ENCODE peak calls at places on chromosomes 3 and 15, in ten cellular contexts. One of them, this sample, is unnamed. For H3K4me1, the result is how much of the 10 kb centered on the place peaks cover.

GRCh38 chr15:32790352-32790999 is 72.7 kb downstream of the GREM1 start:
- DNase-seq in GM23338: no peak
- DNase-seq in A549: no peak
- DNase-seq in lower lobe of right lung: no peak
- DNase-seq in upper lobe of right lung: no peak
- DNase-seq in body of pancreas: no peak
- DNase-seq in tibial artery: no peak
- DNase-seq in colonic mucosa: no peak
- DNase-seq in neural progenitor cell: no peak
- DNase-seq in psoas muscle: no peak
- DNase-seq in this sample: no peak

GRCh38 chr15:61151791-61152190 is 77.3 kb downstream of the RORA start:
- DNase-seq in GM23338: no peak
- DNase-seq in A549: no peak
- DNase-seq in lower lobe of right lung: no peak
- DNase-seq in upper lobe of right lung: no peak
- DNase-seq in body of pancreas: no peak
- DNase-seq in tibial artery: no peak
- DNase-seq in colonic mucosa: no peak
- DNase-seq in neural progenitor cell: no peak
- DNase-seq in psoas muscle: no peak
- DNase-seq in this sample: no peak

GRCh38 chr3:168581718-168582332 is 486.1 kb upstream of the GOLIM4 start:
- DNase-seq in GM23338: peak
- DNase-seq in A549: no peak
- DNase-seq in lower lobe of right lung: no peak
- DNase-seq in upper lobe of right lung: no peak
- DNase-seq in body of pancreas: no peak
- DNase-seq in tibial artery: no peak
- DNase-seq in colonic mucosa: no peak
- DNase-seq in neural progenitor cell: no peak
- DNase-seq in psoas muscle: no peak
- DNase-seq in this sample: no peak

GRCh38 chr3:11556851-11557644 is 86.7 kb downstream of the VGLL4 start:
- DNase-seq in GM23338: no peak
- DNase-seq in A549: no peak
- DNase-seq in lower lobe of right lung: peak
- DNase-seq in upper lobe of right lung: peak
- DNase-seq in body of pancreas: no peak
- DNase-seq in tibial artery: peak
- DNase-seq in colonic mucosa: no peak
- DNase-seq in neural progenitor cell: no peak
- DNase-seq in psoas muscle: peak
- DNase-seq in this sample: peak

GRCh38 chr3:102206506-102207145 is 228.2 kb upstream of the ZPLD1 start:
- DNase-seq in GM23338: peak
- DNase-seq in A549: no peak
- DNase-seq in lower lobe of right lung: peak
- DNase-seq in upper lobe of right lung: peak
- DNase-seq in body of pancreas: peak
- DNase-seq in tibial artery: peak
- DNase-seq in colonic mucosa: peak
- DNase-seq in neural progenitor cell: no peak
- DNase-seq in psoas muscle: peak
- DNase-seq in this sample: no peak

GRCh38 chr15:31302029-31302657 is 24.5 kb upstream of the KLF13 start:
- DNase-seq in GM23338: no peak
- DNase-seq in A549: no peak
- DNase-seq in lower lobe of right lung: no peak
- DNase-seq in upper lobe of right lung: peak
- DNase-seq in body of pancreas: no peak
- DNase-seq in tibial artery: no peak
- DNase-seq in colonic mucosa: no peak
- DNase-seq in neural progenitor cell: no peak
- DNase-seq in psoas muscle: no peak
- DNase-seq in this sample: peak

GRCh38 chr3:42906905-42907183 is 902 bp downstream of the ZNF662 start:
- DNase-seq in GM23338: no peak
- DNase-seq in A549: no peak
- DNase-seq in lower lobe of right lung: no peak
- DNase-seq in upper lobe of right lung: no peak
- DNase-seq in body of pancreas: no peak
- DNase-seq in tibial artery: no peak
- DNase-seq in colonic mucosa: no peak
- DNase-seq in neural progenitor cell: peak
- DNase-seq in psoas muscle: no peak
- DNase-seq in this sample: no peak

GRCh38 chr3:190731596-190731995 is 130.9 kb downstream of the GMNC start:
- DNase-seq in GM23338: no peak
- DNase-seq in A549: no peak
- DNase-seq in lower lobe of right lung: no peak
- DNase-seq in upper lobe of right lung: no peak
- DNase-seq in body of pancreas: no peak
- DNase-seq in tibial artery: no peak
- DNase-seq in colonic mucosa: no peak
- DNase-seq in neural progenitor cell: no peak
- DNase-seq in psoas muscle: no peak
- DNase-seq in this sample: no peak

GRCh38 chr3:15148614-15149013 is 49.7 kb upstream of the RBSN start:
- DNase-seq in GM23338: peak
- DNase-seq in A549: peak
- DNase-seq in lower lobe of right lung: no peak
- DNase-seq in upper lobe of right lung: no peak
- DNase-seq in body of pancreas: peak
- DNase-seq in tibial artery: no peak
- DNase-seq in colonic mucosa: no peak
- DNase-seq in neural progenitor cell: peak
- DNase-seq in psoas muscle: no peak
- DNase-seq in this sample: peak

GRCh38 chr15:62394079-62394478 is 229.0 kb upstream of the C2CD4B start:
- DNase-seq in GM23338: no peak
- DNase-seq in A549: no peak
- DNase-seq in lower lobe of right lung: no peak
- DNase-seq in upper lobe of right lung: no peak
- DNase-seq in body of pancreas: no peak
- DNase-seq in tibial artery: no peak
- DNase-seq in colonic mucosa: no peak
- DNase-seq in neural progenitor cell: no peak
- DNase-seq in psoas muscle: no peak
- DNase-seq in this sample: no peak

GRCh38 chr3:188680189-188680588 is 491.6 kb upstream of the TPRG1 start:
- DNase-seq in GM23338: no peak
- DNase-seq in A549: no peak
- DNase-seq in lower lobe of right lung: no peak
- DNase-seq in upper lobe of right lung: no peak
- DNase-seq in body of pancreas: no peak
- DNase-seq in tibial artery: no peak
- DNase-seq in colonic mucosa: no peak
- DNase-seq in neural progenitor cell: no peak
- DNase-seq in psoas muscle: no peak
- DNase-seq in this sample: no peak

GRCh38 chr3:148789156-148789555 is 38.5 kb upstream of the CPB1 start:
- DNase-seq in GM23338: peak
- DNase-seq in A549: no peak
- DNase-seq in lower lobe of right lung: no peak
- DNase-seq in upper lobe of right lung: no peak
- DNase-seq in body of pancreas: no peak
- DNase-seq in tibial artery: no peak
- DNase-seq in colonic mucosa: no peak
- DNase-seq in neural progenitor cell: no peak
- DNase-seq in psoas muscle: no peak
- DNase-seq in this sample: no peak

GRCh38 chr3:66392512-66392911 is 108.3 kb downstream of the LRIG1 start:
- DNase-seq in GM23338: no peak
- DNase-seq in A549: no peak
- DNase-seq in lower lobe of right lung: no peak
- DNase-seq in upper lobe of right lung: no peak
- DNase-seq in body of pancreas: no peak
- DNase-seq in tibial artery: no peak
- DNase-seq in colonic mucosa: no peak
- DNase-seq in neural progenitor cell: no peak
- DNase-seq in psoas muscle: peak
- DNase-seq in this sample: no peak

GRCh38 chr3:66394261-66395249 is 106.3 kb downstream of the LRIG1 start:
- DNase-seq in GM23338: no peak
- DNase-seq in A549: no peak
- DNase-seq in lower lobe of right lung: no peak
- DNase-seq in upper lobe of right lung: no peak
- DNase-seq in body of pancreas: peak
- DNase-seq in tibial artery: no peak
- DNase-seq in colonic mucosa: no peak
- DNase-seq in neural progenitor cell: no peak
- DNase-seq in psoas muscle: peak
- DNase-seq in this sample: no peak

GRCh38 chr3:66395635-66396034 is 105.2 kb downstream of the LRIG1 start:
- DNase-seq in GM23338: no peak
- DNase-seq in A549: no peak
- DNase-seq in lower lobe of right lung: no peak
- DNase-seq in upper lobe of right lung: no peak
- DNase-seq in body of pancreas: peak
- DNase-seq in tibial artery: no peak
- DNase-seq in colonic mucosa: no peak
- DNase-seq in neural progenitor cell: no peak
- DNase-seq in psoas muscle: peak
- DNase-seq in this sample: no peak

GRCh38 chr3:66393486-66394260 is 107.1 kb downstream of the LRIG1 start:
- DNase-seq in GM23338: no peak
- DNase-seq in A549: no peak
- DNase-seq in lower lobe of right lung: no peak
- DNase-seq in upper lobe of right lung: no peak
- DNase-seq in body of pancreas: peak
- DNase-seq in tibial artery: no peak
- DNase-seq in colonic mucosa: no peak
- DNase-seq in neural progenitor cell: no peak
- DNase-seq in psoas muscle: peak
- DNase-seq in this sample: no peak

GRCh38 chr3:66392966-66393485 is 107.8 kb downstream of the LRIG1 start:
- DNase-seq in GM23338: no peak
- DNase-seq in A549: no peak
- DNase-seq in lower lobe of right lung: no peak
- DNase-seq in upper lobe of right lung: no peak
- DNase-seq in body of pancreas: peak
- DNase-seq in tibial artery: no peak
- DNase-seq in colonic mucosa: no peak
- DNase-seq in neural progenitor cell: no peak
- DNase-seq in psoas muscle: peak
- DNase-seq in this sample: no peak
- H3K4me1 ChIP-seq in GM23338: under half
- H3K4me1 ChIP-seq in A549: under half
- H3K4me1 ChIP-seq in lower lobe of right lung: under half
- H3K4me1 ChIP-seq in upper lobe of right lung: under half
- H3K4me1 ChIP-seq in body of pancreas: under half
- H3K4me1 ChIP-seq in tibial artery: under half
- H3K4me1 ChIP-seq in colonic mucosa: under half
- H3K4me1 ChIP-seq in neural progenitor cell: under half
- H3K4me1 ChIP-seq in psoas muscle: under half
- H3K4me1 ChIP-seq in this sample: under half

DNA sequence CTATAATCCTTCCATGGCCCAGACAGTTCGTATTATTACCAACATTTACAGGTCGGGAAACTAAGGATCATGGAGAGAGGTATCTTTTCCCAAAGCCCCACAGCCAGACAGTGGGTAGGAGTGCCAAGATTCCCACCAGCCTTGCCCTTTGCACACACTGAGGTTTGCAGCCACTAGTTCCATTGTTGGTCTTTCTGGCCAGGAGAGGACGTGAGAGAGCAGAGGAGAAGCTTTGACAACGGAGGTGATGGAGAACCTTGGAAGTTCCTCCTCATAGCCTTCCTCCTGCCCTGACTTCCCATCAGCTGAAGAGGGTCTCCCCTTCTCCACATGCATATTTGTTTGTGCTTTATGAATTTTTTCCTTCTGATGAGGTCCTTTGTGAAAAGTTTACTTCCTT is 50.5 kb upstream of the PLCL2 start:
- DNase-seq in GM23338: no peak
- DNase-seq in A549: no peak
- DNase-seq in lower lobe of right lung: no peak
- DNase-seq in upper lobe of right lung: no peak
- DNase-seq in body of pancreas: no peak
- DNase-seq in tibial artery: no peak
- DNase-seq in colonic mucosa: no peak
- DNase-seq in neural progenitor cell: no peak
- DNase-seq in psoas muscle: no peak
- DNase-seq in this sample: no peak
- TF ChIP-seq CTCF in GM23338: peak
- TF ChIP-seq CTCF in A549: no peak
- TF ChIP-seq CTCF in lower lobe of right lung: no peak
- TF ChIP-seq CTCF in upper lobe of right lung: no peak
- TF ChIP-seq CTCF in body of pancreas: no peak
- TF ChIP-seq CTCF in tibial artery: no peak
- TF ChIP-seq CTCF in colonic mucosa: no peak
- TF ChIP-seq CTCF in neural progenitor cell: no peak
- TF ChIP-seq CTCF in psoas muscle: no peak
- TF ChIP-seq CTCF in this sample: no peak

GRCh38 chr3:152218604-152219003 is 50.1 kb upstream of the MBNL1 start:
- DNase-seq in GM23338: no peak
- DNase-seq in A549: no peak
- DNase-seq in lower lobe of right lung: no peak
- DNase-seq in upper lobe of right lung: no peak
- DNase-seq in body of pancreas: no peak
- DNase-seq in tibial artery: no peak
- DNase-seq in colonic mucosa: no peak
- DNase-seq in neural progenitor cell: no peak
- DNase-seq in psoas muscle: no peak
- DNase-seq in this sample: no peak
- H3K4me3 ChIP-seq in GM23338: no peak
- H3K4me3 ChIP-seq in A549: no peak
- H3K4me3 ChIP-seq in lower lobe of right lung: no peak
- H3K4me3 ChIP-seq in upper lobe of right lung: no peak
- H3K4me3 ChIP-seq in body of pancreas: no peak
- H3K4me3 ChIP-seq in tibial artery: no peak
- H3K4me3 ChIP-seq in colonic mucosa: no peak
- H3K4me3 ChIP-seq in neural progenitor cell: no peak
- H3K4me3 ChIP-seq in psoas muscle: peak
- H3K4me3 ChIP-seq in this sample: no peak

DNA sequence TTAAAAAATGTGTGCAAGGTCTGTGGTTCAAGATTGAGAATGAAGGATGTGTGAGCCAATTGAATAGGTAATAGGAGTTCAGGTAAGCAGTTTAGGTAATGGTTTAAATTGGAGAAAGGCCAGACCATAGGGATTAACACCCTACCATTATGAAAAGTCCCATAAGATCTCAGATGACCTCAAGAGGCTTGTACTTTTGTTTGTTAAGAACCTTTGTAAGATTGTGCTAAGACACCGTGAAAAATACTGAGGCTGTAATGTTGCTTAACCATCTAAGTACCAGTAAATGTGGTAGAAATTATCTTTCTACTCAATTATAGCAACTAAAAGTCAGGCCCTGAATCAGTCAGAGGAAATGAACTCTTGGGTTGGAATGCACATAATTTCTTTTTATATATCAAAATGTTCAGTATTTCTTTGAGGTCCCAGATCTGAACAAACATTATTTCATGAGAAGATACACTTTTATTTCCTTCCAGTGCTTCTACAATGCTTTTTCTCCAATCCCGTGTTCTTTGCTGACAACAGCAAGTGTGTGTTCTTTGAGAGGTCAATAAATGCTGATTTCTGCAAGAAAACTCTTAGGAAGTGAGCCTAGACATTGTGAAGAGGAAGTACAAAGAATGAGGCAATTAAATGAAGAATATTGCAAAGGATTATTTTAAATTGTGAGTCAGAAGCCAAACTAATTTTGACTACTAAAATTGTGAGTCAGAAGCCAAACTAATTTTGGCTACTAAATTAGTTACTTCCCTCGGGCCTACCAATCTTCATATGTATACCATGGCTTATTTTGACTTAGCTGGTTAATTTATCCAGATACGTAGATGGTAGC is 66.5 kb downstream of the TCF12 start:
- DNase-seq in GM23338: no peak
- DNase-seq in A549: no peak
- DNase-seq in lower lobe of right lung: no peak
- DNase-seq in upper lobe of right lung: no peak
- DNase-seq in body of pancreas: no peak
- DNase-seq in tibial artery: no peak
- DNase-seq in colonic mucosa: no peak
- DNase-seq in neural progenitor cell: no peak
- DNase-seq in psoas muscle: no peak
- DNase-seq in this sample: no peak
- H3K4me1 ChIP-seq in GM23338: under half
- H3K4me1 ChIP-seq in A549: half or more
- H3K4me1 ChIP-seq in lower lobe of right lung: half or more
- H3K4me1 ChIP-seq in upper lobe of right lung: under half
- H3K4me1 ChIP-seq in body of pancreas: under half
- H3K4me1 ChIP-seq in tibial artery: under half
- H3K4me1 ChIP-seq in colonic mucosa: under half
- H3K4me1 ChIP-seq in neural progenitor cell: under half
- H3K4me1 ChIP-seq in psoas muscle: half or more
- H3K4me1 ChIP-seq in this sample: under half

This sample was measured in BE2C.